ENCODE peak calls at places on chromosomes 7 and 10, in ten cellular contexts. One of them, this sample, is unnamed.
A peak's percentile ranks its signal among the peaks of the same experiment; 100 is the strongest.

GRCh38 chr7:94301024-94301588 is 93.6 kb upstream of the COL1A2 start:
- DNase-seq in fibroblast of mammary gland: peak; percentile 98
- DNase-seq in T-cell: no peak
- DNase-seq in fibroblast of pulmonary artery: peak; percentile 97
- DNase-seq in NAMALWA: no peak
- DNase-seq in EL: peak; percentile 99
- DNase-seq in AG08396: peak; percentile 83
- DNase-seq in brain microvascular endothelial cell: peak; percentile 97
- DNase-seq in HT1080: peak; percentile 94
- DNase-seq in ELR: peak; percentile 97
- DNase-seq in this sample: peak; percentile 97

GRCh38 chr7:116499168-116500070 is at the start of gene CAV2:
- DNase-seq in NAMALWA: no peak
- DNase-seq in EL: peak; percentile 68
- DNase-seq in T-cell: no peak
- DNase-seq in fibroblast of pulmonary artery: peak; percentile 53
- DNase-seq in ELR: peak; percentile 72
- DNase-seq in brain microvascular endothelial cell: no peak
- DNase-seq in AG08396: peak; percentile 86
- DNase-seq in HT1080: peak; percentile 41
- DNase-seq in fibroblast of mammary gland: peak; percentile 31
- DNase-seq in this sample: peak; percentile 39

GRCh38 chr10:12540341-12540781 is 191.0 kb downstream of the CAMK1D start:
- DNase-seq in brain microvascular endothelial cell: peak; percentile 69
- DNase-seq in HT1080: peak; percentile 55
- DNase-seq in ELR: no peak
- DNase-seq in AG08396: no peak
- DNase-seq in fibroblast of pulmonary artery: no peak
- DNase-seq in NAMALWA: no peak
- DNase-seq in fibroblast of mammary gland: peak; percentile 5
- DNase-seq in T-cell: no peak
- DNase-seq in EL: peak; percentile 15
- DNase-seq in this sample: no peak

GRCh38 chr7:77537595-77538185 is 595 bp downstream of the PTPN12 start:
- DNase-seq in fibroblast of pulmonary artery: no peak
- DNase-seq in ELR: peak; percentile 50
- DNase-seq in HT1080: peak; percentile 39
- DNase-seq in AG08396: peak; percentile 37
- DNase-seq in fibroblast of mammary gland: no peak
- DNase-seq in brain microvascular endothelial cell: peak; percentile 17
- DNase-seq in T-cell: peak; percentile 22
- DNase-seq in NAMALWA: peak; percentile 74
- DNase-seq in EL: no peak
- DNase-seq in this sample: no peak

GRCh38 chr10:28738200-28738599 is 60.9 kb downstream of the BAMBI start:
- DNase-seq in T-cell: no peak
- DNase-seq in ELR: no peak
- DNase-seq in brain microvascular endothelial cell: no peak
- DNase-seq in NAMALWA: peak; percentile 6
- DNase-seq in EL: no peak
- DNase-seq in AG08396: no peak
- DNase-seq in HT1080: no peak
- DNase-seq in fibroblast of mammary gland: peak; percentile 12
- DNase-seq in fibroblast of pulmonary artery: no peak
- DNase-seq in this sample: no peak

GRCh38 chr7:34083440-34083839 is 178.1 kb downstream of the BMPER start:
- DNase-seq in NAMALWA: no peak
- DNase-seq in fibroblast of pulmonary artery: no peak
- DNase-seq in ELR: no peak
- DNase-seq in fibroblast of mammary gland: peak; percentile 45
- DNase-seq in T-cell: no peak
- DNase-seq in EL: no peak
- DNase-seq in brain microvascular endothelial cell: no peak
- DNase-seq in AG08396: no peak
- DNase-seq in HT1080: no peak
- DNase-seq in this sample: peak; percentile 57

GRCh38 chr7:101865031-101865824 is 47.8 kb downstream of the CUX1 start:
- DNase-seq in fibroblast of pulmonary artery: no peak
- DNase-seq in EL: no peak
- DNase-seq in brain microvascular endothelial cell: no peak
- DNase-seq in T-cell: no peak
- DNase-seq in ELR: no peak
- DNase-seq in HT1080: no peak
- DNase-seq in AG08396: no peak
- DNase-seq in fibroblast of mammary gland: no peak
- DNase-seq in NAMALWA: peak; percentile 94
- DNase-seq in this sample: no peak

GRCh38 chr7:7843240-7843639 is 124.8 kb upstream of the RPA3 start:
- DNase-seq in NAMALWA: no peak
- DNase-seq in ELR: no peak
- DNase-seq in EL: no peak
- DNase-seq in fibroblast of mammary gland: no peak
- DNase-seq in T-cell: no peak
- DNase-seq in fibroblast of pulmonary artery: no peak
- DNase-seq in brain microvascular endothelial cell: no peak
- DNase-seq in HT1080: no peak
- DNase-seq in AG08396: no peak
- DNase-seq in this sample: no peak

GRCh38 chr7:139078399-139078798 is 31.1 kb downstream of the ZC3HAV1 start:
- DNase-seq in AG08396: no peak
- DNase-seq in EL: peak; percentile 52
- DNase-seq in fibroblast of mammary gland: peak; percentile 74
- DNase-seq in NAMALWA: no peak
- DNase-seq in HT1080: peak; percentile 34
- DNase-seq in fibroblast of pulmonary artery: no peak
- DNase-seq in ELR: peak; percentile 76
- DNase-seq in T-cell: no peak
- DNase-seq in brain microvascular endothelial cell: peak; percentile 11
- DNase-seq in this sample: no peak

GRCh38 chr7:150855476-150856302 is 3.4 kb downstream of the AOC1 start:
- DNase-seq in ELR: no peak
- DNase-seq in NAMALWA: no peak
- DNase-seq in T-cell: no peak
- DNase-seq in EL: no peak
- DNase-seq in brain microvascular endothelial cell: no peak
- DNase-seq in fibroblast of pulmonary artery: no peak
- DNase-seq in fibroblast of mammary gland: no peak
- DNase-seq in HT1080: no peak
- DNase-seq in AG08396: no peak
- DNase-seq in this sample: no peak

GRCh38 chr10:88289342-88289741 is 293.8 kb downstream of the RNLS start:
- DNase-seq in HT1080: no peak
- DNase-seq in brain microvascular endothelial cell: no peak
- DNase-seq in T-cell: no peak
- DNase-seq in fibroblast of mammary gland: peak; percentile 27
- DNase-seq in ELR: no peak
- DNase-seq in NAMALWA: no peak
- DNase-seq in fibroblast of pulmonary artery: peak; percentile 11
- DNase-seq in AG08396: no peak
- DNase-seq in EL: no peak
- DNase-seq in this sample: peak; percentile 48

GRCh38 chr10:101301111-101301731 is 52.7 kb upstream of the BTRC start:
- DNase-seq in NAMALWA: peak; percentile 73
- DNase-seq in ELR: peak; percentile 54
- DNase-seq in AG08396: peak; percentile 58
- DNase-seq in T-cell: no peak
- DNase-seq in fibroblast of mammary gland: peak; percentile 43
- DNase-seq in brain microvascular endothelial cell: peak; percentile 27
- DNase-seq in EL: peak; percentile 53
- DNase-seq in HT1080: peak; percentile 44
- DNase-seq in fibroblast of pulmonary artery: peak; percentile 64
- DNase-seq in this sample: peak; percentile 25

GRCh38 chr7:151249034-151249731 is 689 bp upstream of the SMARCD3 start:
- DNase-seq in T-cell: no peak
- DNase-seq in AG08396: peak; percentile 76
- DNase-seq in NAMALWA: no peak
- DNase-seq in brain microvascular endothelial cell: peak; percentile 59
- DNase-seq in fibroblast of pulmonary artery: peak; percentile 64
- DNase-seq in fibroblast of mammary gland: peak; percentile 35
- DNase-seq in ELR: peak; percentile 56
- DNase-seq in HT1080: no peak
- DNase-seq in EL: peak; percentile 57
- DNase-seq in this sample: peak; percentile 70